ENCODE peak calls at places on chromosomes 4 and X, in six cellular contexts. Y, X, W, J, Q and E are unnamed samples.

GRCh38 chrX:150616863-150617198 is 48.4 kb downstream of the MTM1 start:
- DNase-seq in Y (no peak), X (no peak), W (no peak), J (no peak), Q (no peak), E (no peak)

GRCh38 chr4:10438924-10439323 is 18.3 kb downstream of the ZNF518B start:
- DNase-seq in Y (no peak), X (no peak), W (no peak), J (no peak), Q (no peak), E (no peak)

GRCh38 chrX:11465648-11466411 is 172.6 kb downstream of the AMELX start:
- DNase-seq in Y (no peak), X (no peak), W (no peak), J (no peak), Q (no peak), E (no peak)

GRCh38 chrX:81174286-81174685 is 27.4 kb downstream of the HMGN5 start:
- DNase-seq in Y (no peak), X (no peak), W (no peak), J (no peak), Q (no peak), E (no peak)

GRCh38 chr4:106676173-106676921 is 307.8 kb upstream of the GIMD1 start:
- DNase-seq in Y (no peak), X (no peak), W (no peak), J (no peak), Q (no peak), E (no peak)

GRCh38 chrX:33543757-33544156 is 332.4 kb upstream of the DMD start:
- DNase-seq in Y (no peak), X (no peak), W (no peak), J (no peak), Q (no peak), E (no peak)

GRCh38 chrX:16196829-16197228 is 29.5 kb downstream of the MAGEB17 start:
- DNase-seq in Y (no peak), X (no peak), W (no peak), J (no peak), Q (no peak), E (no peak)

GRCh38 chrX:14497184-14497666 is 32.1 kb upstream of the GLRA2 start:
- DNase-seq in Y (no peak), X (no peak), W (no peak), J (no peak), Q (no peak), E (no peak)

GRCh38 chr4:112938461-112939058 is 110.9 kb upstream of the ANK2 start:
- DNase-seq in Y (no peak), X (no peak), W (no peak), J (peak), Q (no peak), E (no peak)

GRCh38 chr4:156968479-156968984 is 3.1 kb downstream of the PDGFC start:
- DNase-seq in Y (no peak), X (peak), W (no peak), J (peak), Q (peak), E (peak)

GRCh38 chr4:64495948-64496347 is 86.7 kb upstream of the TECRL start:
- DNase-seq in Y (no peak), X (no peak), W (no peak), J (no peak), Q (no peak), E (no peak)

GRCh38 chr4:6172093-6172926 is 28.0 kb downstream of the JAKMIP1 start:
- DNase-seq in Y (no peak), X (peak), W (no peak), J (no peak), Q (no peak), E (no peak)

GRCh38 chrX:101136235-101136634 is 38.2 kb downstream of the CENPI start:
- DNase-seq in Y (no peak), X (no peak), W (no peak), J (no peak), Q (no peak), E (no peak)

GRCh38 chr4:161505141-161505540 is 658.7 kb downstream of the FSTL5 start:
- DNase-seq in Y (no peak), X (no peak), W (no peak), J (no peak), Q (no peak), E (no peak)

GRCh38 chr4:15368906-15369305 is 58.9 kb upstream of the C1QTNF7 start:
- DNase-seq in Y (no peak), X (no peak), W (no peak), J (no peak), Q (no peak), E (no peak)

GRCh38 chr4:40749717-40750460 is at the start of gene NSUN7:
- DNase-seq in Y (peak), X (peak), W (peak), J (no peak), Q (peak), E (peak)

GRCh38 chr4:71125137-71125536 is 131.7 kb downstream of the DCK start:
- DNase-seq in Y (no peak), X (no peak), W (no peak), J (no peak), Q (no peak), E (no peak)

GRCh38 chr4:88276952-88277710 is 7.2 kb downstream of the PPM1K start:
- DNase-seq in Y (no peak), X (no peak), W (no peak), J (no peak), Q (no peak), E (no peak)

GRCh38 chr4:123244233-123244632 is 152.4 kb upstream of the SPRY1 start:
- DNase-seq in Y (no peak), X (peak), W (no peak), J (no peak), Q (no peak), E (no peak)

GRCh38 chr4:75724867-75725724 is 719 bp downstream of the USO1 start:
- DNase-seq in Y (peak), X (peak), W (peak), J (no peak), Q (peak), E (peak)

GRCh38 chr4:1027916-1028240 is 16.5 kb downstream of the FGFRL1 start:
- DNase-seq in Y (no peak), X (no peak), W (no peak), J (no peak), Q (no peak), E (no peak)

GRCh38 chr4:188986271-188986689 is 847.0 kb downstream of the TRIML1 start:
- DNase-seq in Y (no peak), X (no peak), W (no peak), J (peak), Q (no peak), E (no peak)

GRCh38 chr4:48908687-48909086 is 2.1 kb upstream of the OCIAD2 start:
- DNase-seq in Y (no peak), X (no peak), W (no peak), J (no peak), Q (no peak), E (no peak)

GRCh38 chr4:87838207-87838606 is 5.4 kb downstream of the MEPE start:
- DNase-seq in Y (no peak), X (no peak), W (no peak), J (no peak), Q (no peak), E (no peak)

GRCh38 chr4:138099385-138099784 is 142.8 kb downstream of the SLC7A11 start:
- DNase-seq in Y (no peak), X (no peak), W (no peak), J (no peak), Q (no peak), E (no peak)

GRCh38 chr4:184053476-184053875 is 148.4 kb downstream of the STOX2 start:
- DNase-seq in Y (no peak), X (no peak), W (no peak), J (no peak), Q (no peak), E (no peak)

GRCh38 chr4:169682360-169683047 is 62.1 kb downstream of the CLCN3 start:
- DNase-seq in Y (no peak), X (no peak), W (no peak), J (no peak), Q (no peak), E (no peak)

GRCh38 chr4:55143858-55144257 is 18.5 kb upstream of the KDR start:
- DNase-seq in Y (no peak), X (no peak), W (no peak), J (no peak), Q (no peak), E (no peak)
- TF ChIP-seq CTCF in Y (no peak), X (no peak), W (no peak), J (no peak), Q (no peak), E (no peak)

GRCh38 chrX:44203791-44204190 is 139.7 kb downstream of the EFHC2 start:
- DNase-seq in Y (no peak), X (no peak), W (no peak), J (no peak), Q (no peak), E (no peak)
- TF ChIP-seq CTCF in Y (no peak), X (no peak), W (no peak), J (no peak), Q (no peak), E (no peak)

GRCh38 chr4:39255266-39255665 is 72.9 kb downstream of the WDR19 start:
- DNase-seq in Y (no peak), X (no peak), W (no peak), J (peak), Q (no peak), E (no peak)
- TF ChIP-seq CTCF in Y (no peak), X (no peak), W (no peak), J (peak), Q (no peak), E (no peak)

GRCh38 chrX:94831364-94831763 is 1157.4 kb downstream of the FAM133A start:
- DNase-seq in Y (no peak), X (no peak), W (no peak), J (no peak), Q (no peak), E (no peak)
- TF ChIP-seq CTCF in Y (no peak), X (no peak), W (no peak), J (no peak), Q (peak), E (peak)

GRCh38 chr4:94126669-94127068 is 81.0 kb upstream of the SMARCAD1 start:
- DNase-seq in Y (no peak), X (no peak), W (no peak), J (no peak), Q (no peak), E (no peak)
- TF ChIP-seq CTCF in Y (no peak), X (no peak), W (no peak), J (peak), Q (no peak), E (no peak)

DNA sequence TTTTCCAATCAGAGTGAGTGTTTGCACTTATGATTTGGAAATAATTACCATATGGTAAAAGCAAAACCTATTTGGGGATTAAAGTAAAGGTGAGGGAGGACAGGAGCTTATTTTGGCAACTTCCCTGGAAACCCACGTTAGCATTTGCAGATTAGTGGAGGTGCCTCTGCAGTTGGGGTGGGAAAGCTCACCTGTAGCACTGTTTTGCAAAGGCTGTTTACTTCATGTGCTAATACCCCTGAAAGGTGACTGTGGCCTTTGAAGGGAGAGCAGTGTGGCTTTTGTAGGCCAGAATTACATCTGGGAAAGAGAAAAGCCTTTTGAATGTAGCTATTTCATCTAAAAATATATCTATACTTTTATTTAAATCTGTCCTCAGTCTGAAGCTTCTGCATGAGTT is 9.4 kb downstream of the SUPT20HL1 start:
- DNase-seq in Y (no peak), X (no peak), W (no peak), J (no peak), Q (no peak), E (no peak)
- TF ChIP-seq CTCF in Y (no peak), X (no peak), W (no peak), J (no peak), Q (no peak), E (no peak)

GRCh38 chr4:163694385-163694784 is 199.9 kb downstream of the TMA16 start:
- DNase-seq in Y (no peak), X (no peak), W (no peak), J (no peak), Q (no peak), E (no peak)
- TF ChIP-seq CTCF in Y (no peak), X (no peak), W (no peak), J (no peak), Q (no peak), E (no peak)

GRCh38 chr4:186669159-186669720 is 54.4 kb downstream of the FAT1 start:
- DNase-seq in Y (peak), X (no peak), W (no peak), J (peak), Q (no peak), E (no peak)
- TF ChIP-seq CTCF in Y (no peak), X (peak), W (no peak), J (peak), Q (peak), E (peak)